ENCODE peak calls at places on chromosomes 5 and 9, in five cellular contexts. L, M, I, N and K are unnamed samples.

GRCh38 chr5:73729329-73729728 is 103.3 kb downstream of the ARHGEF28 start:
- DNase-seq in L (no peak), M (no peak), I (no peak), N (peak), K (no peak)

GRCh38 chr5:140342287-140342686 is 4.1 kb downstream of the HBEGF start:
- DNase-seq in M (no peak), I (no peak), N (no peak), L (peak), K (no peak)

GRCh38 chr5:163964650-163965049 is 459.2 kb downstream of the MAT2B start:
- DNase-seq in M (no peak), I (no peak), N (peak), L (no peak), K (no peak)

GRCh38 chr5:121675932-121676331 is 175.8 kb upstream of the FTMT start:
- DNase-seq in N (no peak), L (no peak), I (no peak), M (no peak), K (no peak)

GRCh38 chr5:126965061-126965475 is 65.3 kb downstream of the MARCHF3 start:
- DNase-seq in I (peak), N (peak), L (peak), M (peak), K (no peak)

GRCh38 chr9:123111977-123112869 is 78.8 kb downstream of the GPR21 start:
- DNase-seq in L (peak), I (no peak), N (no peak), M (no peak), K (no peak)

GRCh38 chr9:8457050-8457449 is 657.5 kb upstream of the DMAC1 start:
- DNase-seq in M (no peak), N (no peak), L (no peak), I (no peak), K (no peak)

GRCh38 chr9:111730937-111731567 is 63.7 kb downstream of the SHOC1 start:
- DNase-seq in M (no peak), I (no peak), L (no peak), N (peak), K (no peak)

GRCh38 chr9:129237195-129237611 is 59.1 kb upstream of the IER5L start:
- DNase-seq in L (no peak), M (no peak), I (peak), N (peak), K (no peak)

GRCh38 chr5:87403409-87403808 is 9.3 kb downstream of the CCNH start:
- DNase-seq in N (no peak), L (no peak), M (no peak), I (no peak), K (no peak)

GRCh38 chr5:87398981-87399616 is 13.6 kb downstream of the CCNH start:
- DNase-seq in I (no peak), L (no peak), M (no peak), N (no peak), K (no peak)

GRCh38 chr5:87399720-87400119 is 13.0 kb downstream of the CCNH start:
- DNase-seq in L (no peak), N (no peak), M (no peak), I (no peak), K (no peak)

GRCh38 chr5:87401626-87402025 is 11.1 kb downstream of the CCNH start:
- DNase-seq in N (no peak), I (no peak), L (no peak), M (no peak), K (no peak)

GRCh38 chr5:87400305-87400899 is 12.3 kb downstream of the CCNH start:
- DNase-seq in M (no peak), L (peak), N (peak), I (no peak), K (no peak)
- TF ChIP-seq CTCF in M (peak), L (peak), N (peak), I (peak), K (peak)

GRCh38 chr9:4022435-4023067 is 277.3 kb downstream of the GLIS3 start:
- DNase-seq in L (no peak), I (no peak), M (no peak), N (peak), K (no peak)
- TF ChIP-seq CTCF in L (no peak), I (no peak), M (no peak), N (no peak), K (no peak)

GRCh38 chr9:108443741-108444140 is 412.0 kb downstream of the ACTL7B start:
- DNase-seq in M (peak), N (peak), L (no peak), I (no peak), K (no peak)
- TF ChIP-seq CTCF in M (peak), N (peak), L (no peak), I (peak), K (no peak)

GRCh38 chr9:68950689-68951088 is 63.2 kb downstream of the PRKACG start:
- DNase-seq in M (no peak), N (no peak), L (no peak), I (no peak), K (no peak)

GRCh38 chr9:68950188-68950587 is 63.7 kb downstream of the PRKACG start:
- DNase-seq in N (no peak), L (no peak), I (no peak), M (no peak), K (no peak)

GRCh38 chr9:68947842-68948569 is 65.9 kb downstream of the PRKACG start:
- DNase-seq in I (no peak), N (no peak), M (no peak), L (no peak), K (no peak)

GRCh38 chr9:68947015-68947414 is 66.9 kb downstream of the PRKACG start:
- DNase-seq in I (no peak), N (no peak), M (no peak), L (no peak), K (no peak)

GRCh38 chr9:68949271-68950000 is 64.5 kb downstream of the PRKACG start:
- DNase-seq in L (peak), N (no peak), M (no peak), I (no peak), K (no peak)
- TF ChIP-seq CTCF in L (peak), N (peak), M (no peak), I (no peak), K (peak)

DNA sequence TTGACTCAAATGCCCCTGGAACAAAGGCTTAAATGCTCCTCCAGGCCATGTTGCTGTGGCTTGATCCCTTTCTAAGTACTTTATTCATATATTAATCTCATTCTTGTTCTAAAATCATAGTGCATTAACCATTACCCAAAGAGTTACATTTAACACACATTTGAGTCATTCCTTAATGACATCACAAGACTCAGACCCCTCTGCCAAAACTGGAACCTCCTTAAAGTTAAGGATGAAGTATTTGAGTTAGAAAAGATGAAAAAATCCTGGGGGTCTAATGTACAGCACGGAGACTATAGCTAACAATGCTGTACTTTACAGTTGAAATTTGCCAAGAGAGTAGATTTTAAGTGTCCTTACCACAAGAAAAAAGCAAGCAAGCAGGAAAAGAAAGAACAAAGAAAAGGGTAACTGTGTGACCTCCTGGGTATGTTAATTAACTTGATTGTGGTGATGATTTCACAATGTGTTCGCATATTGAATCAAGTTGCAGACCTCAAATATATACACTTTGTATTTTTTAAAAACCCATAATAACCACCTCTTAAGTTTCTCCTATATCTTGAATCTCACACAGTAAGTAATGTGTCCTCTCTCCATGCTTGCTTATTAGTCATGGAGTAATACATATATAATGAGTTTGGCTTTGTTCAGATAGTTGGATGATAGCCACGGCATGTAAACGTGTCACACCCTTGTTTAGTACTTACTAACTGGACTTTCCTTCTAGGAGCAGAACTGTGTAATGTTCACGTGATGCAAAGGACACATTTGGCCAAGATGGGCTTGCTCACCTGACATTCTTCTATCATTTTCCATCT is 376.9 kb downstream of the SEMA5A start:
- DNase-seq in N (peak), M (no peak), L (no peak), I (no peak), K (no peak)
- TF ChIP-seq CTCF in N (no peak), M (no peak), L (no peak), I (no peak), K (no peak)

DNA sequence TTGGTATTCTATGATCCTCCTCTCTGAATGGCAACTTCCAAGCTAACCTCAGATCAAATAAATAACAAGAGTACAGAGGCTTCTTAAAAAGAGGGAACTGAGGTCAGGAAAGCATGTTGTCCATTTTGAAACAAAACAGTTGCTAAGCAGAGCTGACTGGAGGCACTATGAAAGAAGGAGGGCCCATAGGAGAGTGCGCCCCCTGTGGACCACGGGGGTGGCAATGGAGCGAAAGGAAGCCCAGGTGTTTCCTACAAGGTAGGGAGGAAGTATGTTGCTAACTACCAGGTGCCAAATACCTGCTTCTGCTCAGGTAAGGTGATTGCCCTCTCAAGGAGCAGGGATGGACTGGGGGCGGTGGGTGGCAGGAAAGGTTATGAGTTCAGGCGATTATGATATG is 101.8 kb upstream of the MAST4 start:
- DNase-seq in M (no peak), N (no peak), L (no peak), I (no peak), K (no peak)
- TF ChIP-seq CTCF in M (no peak), N (no peak), L (peak), I (no peak), K (peak)

GRCh38 chr5:35202319-35203111 is 27.8 kb downstream of the PRLR start:
- DNase-seq in N (peak), M (peak), L (peak), I (peak), K (no peak)
- TF ChIP-seq CTCF in N (peak), M (peak), L (peak), I (peak), K (peak)

GRCh38 chr5:8861764-8862163 is 684.1 kb downstream of the SEMA5A start:
- DNase-seq in I (no peak), N (no peak), L (no peak), M (no peak), K (no peak)

GRCh38 chr5:8869932-8870331 is 675.9 kb downstream of the SEMA5A start:
- DNase-seq in L (no peak), N (no peak), I (no peak), M (no peak), K (no peak)

GRCh38 chr5:8865686-8866374 is 680.0 kb downstream of the SEMA5A start:
- DNase-seq in I (no peak), L (no peak), M (no peak), N (no peak), K (no peak)

GRCh38 chr5:8864053-8864452 is 681.8 kb downstream of the SEMA5A start:
- DNase-seq in L (peak), N (peak), M (no peak), I (no peak), K (no peak)
- TF ChIP-seq CTCF in L (peak), N (peak), M (peak), I (peak), K (no peak)

GRCh38 chr5:115888027-115888426 is 46.3 kb downstream of the AP3S1 start:
- DNase-seq in I (peak), L (no peak), N (peak), M (peak), K (no peak)
- TF ChIP-seq CTCF in I (peak), L (no peak), N (peak), M (peak), K (peak)